ENCODE peak calls at places on chromosomes 11 and 22, in eight cellular contexts. Q, A, C, S, L, G, Z and N are unnamed samples.
A peak's percentile ranks its signal among the peaks of the same experiment; 100 is the strongest.

GRCh38 chr11:102287963-102288744 is 29.1 kb upstream of the BIRC3 start:
- DNase-seq in Q (no peak), A (peak; percentile 28), C (no peak), S (peak; percentile 51), L (peak; percentile 47), G (no peak), Z (peak; percentile 66), N (peak; percentile 51)

GRCh38 chr11:89052220-89052619 is 13.6 kb downstream of the GRM5 start:
- DNase-seq in Q (no peak), A (no peak), C (no peak), S (no peak), L (no peak), G (no peak), Z (no peak), N (no peak)

GRCh38 chr22:24588370-24588755 is 4.5 kb downstream of the LRRC75B start:
- DNase-seq in Q (no peak), A (no peak), C (no peak), S (peak; percentile 84), L (no peak), G (peak; percentile 34), Z (no peak), N (no peak)

GRCh38 chr11:70899616-70900015 is 352.8 kb downstream of the SHANK2 start:
- DNase-seq in Q (no peak), A (no peak), C (no peak), S (no peak), L (no peak), G (no peak), Z (no peak), N (no peak)

GRCh38 chr11:120817131-120817530 is 206.8 kb upstream of the TBCEL start:
- DNase-seq in Q (no peak), A (peak; percentile 27), C (no peak), S (no peak), L (no peak), G (peak; percentile 30), Z (no peak), N (no peak)

GRCh38 chr11:102157219-102157618 is 47.0 kb downstream of the YAP1 start:
- DNase-seq in Q (peak; percentile 38), A (peak; percentile 64), C (no peak), S (peak; percentile 84), L (peak; percentile 73), G (peak; percentile 21), Z (peak; percentile 4), N (no peak)

GRCh38 chr11:117498791-117499190 is 171.1 kb downstream of the CEP164 start:
- DNase-seq in Q (no peak), A (no peak), C (no peak), S (no peak), L (no peak), G (no peak), Z (no peak), N (no peak)

GRCh38 chr11:77147668-77148321 is 19.7 kb downstream of the MYO7A start:
- DNase-seq in Q (no peak), A (no peak), C (no peak), S (peak; percentile 51), L (no peak), G (no peak), Z (no peak), N (no peak)

GRCh38 chr22:30252411-30253204 is 6.0 kb upstream of the LIF start:
- DNase-seq in Q (no peak), A (no peak), C (no peak), S (no peak), L (no peak), G (no peak), Z (peak; percentile 4), N (no peak)

GRCh38 chr11:76257040-76257730 is 50.9 kb upstream of the WNT11 start:
- DNase-seq in Q (no peak), A (no peak), C (no peak), S (no peak), L (no peak), G (no peak), Z (no peak), N (no peak)

GRCh38 chr11:64358907-64359711 is at the start of gene RPS6KA4:
- DNase-seq in Q (peak; percentile 73), A (peak; percentile 73), C (peak; percentile 48), S (peak; percentile 77), L (no peak), G (peak; percentile 73), Z (peak; percentile 60), N (peak; percentile 25)

GRCh38 chr22:44182591-44183588 is 2.2 kb downstream of the PARVG start:
- DNase-seq in Q (peak; percentile 68), A (peak; percentile 60), C (peak; percentile 82), S (peak; percentile 24), L (peak; percentile 53), G (peak; percentile 47), Z (no peak), N (peak; percentile 35)

GRCh38 chr11:129853508-129854228 is 38.0 kb downstream of the TMEM45B start:
- DNase-seq in Q (peak; percentile 88), A (no peak), C (peak; percentile 71), S (peak; percentile 85), L (no peak), G (peak; percentile 22), Z (no peak), N (peak; percentile 96)

GRCh38 chr11:7020183-7020917 is at the start of the genes NLRP14 and ZNF214:
- DNase-seq in Q (peak; percentile 93), A (peak; percentile 90), C (peak; percentile 47), S (peak; percentile 97), L (peak; percentile 96), G (peak; percentile 91), Z (peak; percentile 92), N (no peak)

GRCh38 chr22:44575344-44576268 is 77.6 kb upstream of the RTL6 start:
- DNase-seq in Q (no peak), A (no peak), C (no peak), S (no peak), L (no peak), G (no peak), Z (no peak), N (no peak)

GRCh38 chr11:14189874-14190273 is 169.1 kb downstream of the RRAS2 start:
- DNase-seq in Q (no peak), A (no peak), C (no peak), S (peak; percentile 23), L (peak; percentile 41), G (peak; percentile 19), Z (no peak), N (no peak)

GRCh38 chr22:50545522-50546325 is at the start of gene KLHDC7B:
- DNase-seq in Q (no peak), A (no peak), C (no peak), S (no peak), L (no peak), G (no peak), Z (no peak), N (no peak)

GRCh38 chr11:78325274-78325781 is 92.3 kb downstream of the GAB2 start:
- DNase-seq in Q (no peak), A (no peak), C (no peak), S (no peak), L (no peak), G (no peak), Z (no peak), N (peak; percentile 57)

GRCh38 chr22:23564276-23564675 is 15.8 kb downstream of the IGLL1 start:
- DNase-seq in Q (no peak), A (no peak), C (no peak), S (no peak), L (no peak), G (no peak), Z (no peak), N (no peak)

GRCh38 chr11:36391062-36391461 is 95.0 kb downstream of the PRR5L start:
- DNase-seq in Q (no peak), A (no peak), C (no peak), S (no peak), L (no peak), G (no peak), Z (no peak), N (no peak)

GRCh38 chr22:46355369-46355995 is 20.0 kb downstream of the TRMU start:
- DNase-seq in Q (peak; percentile 65), A (peak; percentile 62), C (peak; percentile 73), S (peak; percentile 79), L (peak; percentile 55), G (peak; percentile 70), Z (peak; percentile 42), N (peak; percentile 61)

GRCh38 chr22:49325531-49326395 is 501.9 kb downstream of the BRD1 start:
- DNase-seq in Q (peak; percentile 6), A (no peak), C (no peak), S (no peak), L (no peak), G (no peak), Z (no peak), N (no peak)
- H3K9me3 ChIP-seq in Q (no peaks in the 10 kb centered on the region), A (peaks cover 20% of the 10 kb centered on the region), C (no peaks in the 10 kb centered on the region), S (no peaks in the 10 kb centered on the region), L (no peaks in the 10 kb centered on the region), G (no peaks in the 10 kb centered on the region), Z (no peaks in the 10 kb centered on the region), N (no peaks in the 10 kb centered on the region)

DNA sequence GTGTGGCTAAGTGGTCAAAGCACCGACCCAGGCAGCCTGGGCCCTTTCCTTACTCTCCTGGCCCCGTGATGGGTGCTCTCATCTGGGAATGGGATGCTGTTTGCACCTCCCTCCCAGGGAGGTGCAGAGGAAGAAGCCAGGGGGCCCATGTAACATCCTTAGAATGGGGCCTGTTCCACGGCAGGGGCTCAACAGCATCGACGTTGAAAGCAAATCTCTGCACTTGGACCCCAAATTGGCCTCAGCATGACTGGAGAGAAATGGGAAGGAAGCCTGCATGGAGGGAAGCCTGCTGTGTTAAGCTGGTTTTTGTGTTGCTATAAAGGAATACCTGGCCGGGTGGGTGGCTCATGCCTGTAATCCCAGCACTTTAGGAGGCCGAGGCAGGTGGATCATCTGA is 1288.4 kb downstream of the TBC1D22A start:
- DNase-seq in Q (no peak), A (no peak), C (no peak), S (no peak), L (no peak), G (no peak), Z (no peak), N (no peak)
- H3K9me3 ChIP-seq in Q (no peaks in the 10 kb centered on the region), A (no peaks in the 10 kb centered on the region), C (no peaks in the 10 kb centered on the region), S (no peaks in the 10 kb centered on the region), L (no peaks in the 10 kb centered on the region), G (no peaks in the 10 kb centered on the region), Z (peaks cover 11% of the 10 kb centered on the region), N (no peaks in the 10 kb centered on the region)

GRCh38 chr11:47282462-47282861 is 12.5 kb downstream of the MADD start:
- DNase-seq in Q (no peak), A (no peak), C (no peak), S (no peak), L (no peak), G (no peak), Z (no peak), N (no peak)
- H3K9me3 ChIP-seq in Q (no peaks in the 10 kb centered on the region), A (no peaks in the 10 kb centered on the region), C (no peaks in the 10 kb centered on the region), S (no peaks in the 10 kb centered on the region), L (no peaks in the 10 kb centered on the region), G (no peaks in the 10 kb centered on the region), Z (no peaks in the 10 kb centered on the region), N (no peaks in the 10 kb centered on the region)

GRCh38 chr11:20278727-20279126 is 84.8 kb upstream of the HTATIP2 start:
- DNase-seq in Q (no peak), A (no peak), C (no peak), S (no peak), L (no peak), G (no peak), Z (no peak), N (no peak)
- H3K9me3 ChIP-seq in Q (no peaks in the 10 kb centered on the region), A (peaks cover 5% of the 10 kb centered on the region), C (no peaks in the 10 kb centered on the region), S (no peaks in the 10 kb centered on the region), L (no peaks in the 10 kb centered on the region), G (no peaks in the 10 kb centered on the region), Z (no peaks in the 10 kb centered on the region), N (no peaks in the 10 kb centered on the region)